ENCODE peak calls at places on chromosomes 2 and 18, in five cellular contexts. U is right lobe of liver, E is IMR-90, Q is colonic mucosa, K is prostate gland. J is an unnamed sample.

GRCh38 chr2:202038471-202039277 is 5.0 kb downstream of the FZD7 start:
- DNase-seq in K (peak; percentile 12), E (peak; percentile 62), U (no peak), Q (no peak), J (no peak)

GRCh38 chr18:55779711-55780590 is 192.0 kb upstream of the TCF4 start:
- DNase-seq in U (peak; percentile 51), E (peak; percentile 30), K (peak; percentile 6), Q (no peak), J (peak; percentile 50)

GRCh38 chr2:208224802-208225201 is 30.1 kb downstream of the IDH1 start:
- DNase-seq in E (no peak), Q (no peak), K (no peak), U (no peak), J (no peak)

GRCh38 chr2:86393521-86394490 is 47.4 kb upstream of the KDM3A start:
- DNase-seq in E (peak; percentile 22), U (no peak), Q (peak; percentile 41), K (no peak), J (no peak)

GRCh38 chr18:38170845-38171244 is 605.2 kb upstream of the CELF4 start:
- DNase-seq in U (no peak), E (no peak), Q (no peak), K (no peak), J (no peak)

GRCh38 chr2:33598472-33599174 is 476 bp downstream of the FAM98A start:
- DNase-seq in E (peak; percentile 56), K (no peak), Q (peak; percentile 41), U (no peak), J (no peak)

GRCh38 chr2:218716070-218716469 is 5.4 kb downstream of the TTLL4 start:
- DNase-seq in K (no peak), Q (no peak), U (no peak), E (peak; percentile 87), J (no peak)

GRCh38 chr18:26894006-26894405 is 28.5 kb upstream of the AQP4 start:
- DNase-seq in Q (no peak), K (no peak), E (no peak), U (no peak), J (no peak)

GRCh38 chr2:3630631-3631030 is 27.4 kb upstream of the ALLC start:
- DNase-seq in Q (no peak), U (no peak), E (no peak), K (no peak), J (no peak)

GRCh38 chr2:14234911-14235310 is 397.6 kb upstream of the LRATD1 start:
- DNase-seq in U (no peak), K (no peak), E (no peak), Q (no peak), J (no peak)

GRCh38 chr2:191759200-191759507 is 81.2 kb downstream of the NABP1 start:
- DNase-seq in U (no peak), E (no peak), K (no peak), Q (no peak), J (no peak)
- TF ChIP-seq CTCF in U (no peak), E (no peak), K (no peak), Q (no peak), J (no peak)

GRCh38 chr18:31490838-31491237 is 7.1 kb upstream of the DSG2 start:
- DNase-seq in K (no peak), Q (no peak), E (no peak), U (no peak), J (no peak)
- H3K4me3 ChIP-seq in K (no peak overlapping the region), Q (no peak overlapping the region), E (no peak overlapping the region), U (no peak overlapping the region), J (no peak overlapping the region)

GRCh38 chr2:74471332-74472065 is 981 bp downstream of the MRPL53 start:
- DNase-seq in Q (no peak), K (no peak), U (no peak), E (no peak), J (no peak)
- H3K27ac ChIP-seq in Q (peak overlapping the region; percentile 88), K (peak overlapping the region; percentile 91), U (peak overlapping the region; percentile 88), E (peak overlapping the region; percentile 91), J (peak overlapping the region; percentile 93)

GRCh38 chr2:176817061-176817565 is 395.5 kb upstream of the HNRNPA3 start:
- DNase-seq in Q (no peak), U (no peak), E (no peak), K (no peak), J (peak; percentile 9)
- TF ChIP-seq CTCF in Q (no peak), U (no peak), E (no peak), K (no peak), J (no peak)

GRCh38 chr18:48931680-48932461 is 18.9 kb downstream of the SMAD7 start:
- DNase-seq in E (no peak), K (no peak), U (no peak), Q (no peak), J (no peak)
- H3K4me3 ChIP-seq in E (no peak overlapping the region), K (no peak overlapping the region), U (no peak overlapping the region), Q (no peak overlapping the region), J (no peak overlapping the region)

GRCh38 chr2:102193074-102193473 is 6.3 kb downstream of the IL1RL2 start:
- DNase-seq in K (no peak), E (peak; percentile 54), Q (no peak), U (no peak), J (no peak)
- H3K27ac ChIP-seq in K (no peak overlapping the region), E (peak overlapping the region; percentile 37), Q (no peak overlapping the region), U (no peak overlapping the region), J (no peak overlapping the region)

DNA sequence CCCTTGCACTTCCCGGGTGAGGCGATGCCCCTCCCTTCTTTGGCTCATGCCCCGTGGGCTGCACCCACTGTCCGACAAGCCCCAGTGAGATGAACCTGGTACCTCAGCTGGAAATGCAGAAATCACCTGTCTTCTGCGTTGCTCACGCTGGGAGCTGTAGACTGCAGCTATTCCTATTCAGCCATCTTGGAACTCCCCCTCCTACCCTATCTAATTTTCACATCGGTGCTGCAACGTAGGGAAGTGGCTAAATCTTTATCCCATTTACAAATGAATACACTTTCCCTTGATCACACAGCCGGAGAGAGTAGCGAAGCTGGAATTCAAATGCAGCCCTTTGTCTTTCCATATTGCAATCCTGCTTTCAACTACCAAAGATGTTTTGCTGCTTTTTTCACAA is 1.5 kb upstream of the TMEM247 start:
- DNase-seq in K (no peak), Q (no peak), U (no peak), E (no peak), J (no peak)
- TF ChIP-seq CTCF in K (no peak), Q (no peak), U (no peak), E (no peak), J (no peak)

GRCh38 chr2:27123302-27124150 is at the start of gene ABHD1:
- DNase-seq in K (peak; percentile 61), U (peak; percentile 84), Q (peak; percentile 74), E (no peak), J (peak; percentile 88)

GRCh38 chr2:27118525-27119329 is at the start of gene CGREF1:
- DNase-seq in Q (no peak), U (no peak), E (no peak), K (no peak), J (no peak)

GRCh38 chr2:27126252-27126710 is 2.7 kb downstream of the ABHD1 start:
- DNase-seq in E (no peak), K (no peak), U (no peak), Q (no peak), J (no peak)

GRCh38 chr2:27125104-27125503 is 1.5 kb downstream of the ABHD1 start:
- DNase-seq in K (no peak), U (no peak), Q (no peak), E (no peak), J (no peak)

GRCh38 chr2:27122791-27123190 is 824 bp upstream of the ABHD1 start:
- DNase-seq in U (no peak), Q (no peak), K (no peak), E (no peak), J (no peak)
- H3K4me3 ChIP-seq in U (no peak overlapping the region), Q (no peak overlapping the region), K (no peak overlapping the region), E (no peak overlapping the region), J (peak overlapping the region; percentile 55)

GRCh38 chr2:71990826-71991225 is 156.8 kb downstream of the CYP26B1 start:
- DNase-seq in E (no peak), U (no peak), K (no peak), Q (no peak), J (no peak)

GRCh38 chr2:71992036-71992435 is 155.6 kb downstream of the CYP26B1 start:
- DNase-seq in U (no peak), K (no peak), E (no peak), Q (no peak), J (no peak)

GRCh38 chr2:71991397-71991796 is 156.3 kb downstream of the CYP26B1 start:
- DNase-seq in K (no peak), E (no peak), Q (no peak), U (no peak), J (no peak)

GRCh38 chr2:71997843-71998242 is 149.8 kb downstream of the CYP26B1 start:
- DNase-seq in U (no peak), K (no peak), E (no peak), Q (no peak), J (no peak)

GRCh38 chr2:71995067-71995665 is 152.5 kb downstream of the CYP26B1 start:
- DNase-seq in U (no peak), K (no peak), Q (no peak), E (peak; percentile 5), J (no peak)
- H3K27ac ChIP-seq in U (no peak overlapping the region), K (no peak overlapping the region), Q (no peak overlapping the region), E (no peak overlapping the region), J (no peak overlapping the region)

GRCh38 chr18:50111398-50111797 is 83.5 kb downstream of the MYO5B start:
- DNase-seq in U (no peak), Q (no peak), K (no peak), E (no peak), J (no peak)
- TF ChIP-seq CTCF in U (peak; percentile 14), Q (peak; percentile 32), K (peak; percentile 47), E (no peak), J (no peak)